ENCODE peak calls at places on chromosomes 11 and 22, in nine cellular contexts. U is Calu3; Z is fibroblast of the aortic adventitia; B is glomerular endothelial cell; F is stimulated activated CD4-positive, alpha-beta T cell treated with anti-CD3 and anti-CD28 coated beads, Interleukin-1b, Interleukin-23, amount 100 ng/mL, for 24 hours; M is tibial artery; Q is HL-60; V is D721Med; H is DMS53. E is an unnamed sample.

GRCh38 chr11:100918551-100919500 is 210.8 kb downstream of the PGR start:
- DNase-seq in B (no peak), Z (no peak), M (no peak), U (peak; percentile 24), F (no peak), Q (no peak), V (no peak), H (peak; percentile 85), E (peak; percentile 55)

GRCh38 chr22:29587938-29588699 is 7.2 kb upstream of the NIPSNAP1 start:
- DNase-seq in B (no peak), M (no peak), Z (peak; percentile 91), U (peak; percentile 48), H (no peak), V (no peak), Q (no peak), F (no peak), E (peak; percentile 80)

GRCh38 chr11:113147249-113147648 is 167.1 kb upstream of the TTC12 start:
- DNase-seq in U (no peak), F (no peak), H (no peak), M (no peak), V (no peak), Z (no peak), Q (no peak), B (no peak), E (no peak)

GRCh38 chr11:78161937-78162336 is 22.5 kb upstream of the ALG8 start:
- DNase-seq in F (no peak), U (no peak), Q (no peak), H (no peak), V (no peak), B (no peak), Z (peak; percentile 59), M (no peak), E (no peak)

GRCh38 chr11:104881117-104881794 is 17.0 kb downstream of the CASP12 start:
- DNase-seq in F (no peak), B (no peak), M (no peak), H (no peak), Q (no peak), U (no peak), Z (no peak), V (no peak), E (no peak)

GRCh38 chr11:66609951-66610617 is 6.3 kb upstream of the RBM14 start:
- DNase-seq in H (no peak), B (no peak), Q (no peak), M (no peak), U (no peak), V (peak; percentile 55), Z (no peak), F (no peak), E (no peak)

GRCh38 chr22:50432131-50432870 is 42.5 kb downstream of the SBF1 start:
- DNase-seq in H (no peak), M (no peak), Q (no peak), B (no peak), U (no peak), F (no peak), V (no peak), Z (no peak), E (no peak)

GRCh38 chr22:42316988-42317387 is 46.5 kb upstream of the TCF20 start:
- DNase-seq in Z (peak; percentile 52), Q (no peak), F (no peak), H (no peak), V (no peak), U (peak; percentile 55), B (no peak), M (no peak), E (peak; percentile 46)

GRCh38 chr22:39239561-39240423 is 5.0 kb downstream of the PDGFB start:
- DNase-seq in Q (no peak), M (no peak), H (peak; percentile 92), F (no peak), Z (no peak), V (no peak), U (peak; percentile 93), B (no peak), E (no peak)

GRCh38 chr11:119803726-119804294 is 74.8 kb upstream of the NECTIN1 start:
- DNase-seq in Q (no peak), Z (no peak), B (no peak), F (no peak), M (no peak), H (no peak), U (no peak), V (no peak), E (no peak)

GRCh38 chr22:46473896-46474557 is 63.4 kb downstream of the CELSR1 start:
- DNase-seq in B (no peak), F (no peak), U (no peak), H (no peak), Q (no peak), V (no peak), Z (no peak), M (no peak), E (no peak)